ENCODE peak calls at places on chromosomes 6 and 20, in four cellular contexts. S is hypothalamus; T is SK-N-DZ; U is activated CD4-positive, alpha-beta T cell treated with anti-CD3 and anti-CD28 coated beads, Interleukin-2, amount 10 ng/mL, durations not matched to agents 7 days and 5 days. J is an unnamed sample.

GRCh38 chr6:15304337-15305078 is 58.6 kb downstream of the JARID2 start:
- DNase-seq in S (no peak), T (peak), U (no peak), J (no peak)

GRCh38 chr6:147381734-147382133 is 126.8 kb upstream of the SAMD5 start:
- DNase-seq in S (no peak), T (no peak), U (no peak), J (no peak)

GRCh38 chr6:141488466-141488865 is 644.3 kb upstream of the GJE1 start:
- DNase-seq in S (no peak), T (no peak), U (no peak), J (no peak)

GRCh38 chr6:43304882-43305281 is 3.7 kb downstream of the CRIP3 start:
- DNase-seq in S (no peak), T (no peak), U (no peak), J (no peak)

GRCh38 chr6:7249946-7250643 is 62.9 kb downstream of the SSR1 start:
- DNase-seq in S (no peak), T (no peak), U (no peak), J (no peak)

GRCh38 chr6:15491255-15491985 is 171.4 kb downstream of the DTNBP1 start:
- DNase-seq in S (peak), T (peak), U (peak), J (peak)

GRCh38 chr20:845226-845868 is 11.8 kb downstream of the FAM110A start:
- DNase-seq in S (no peak), T (no peak), U (no peak), J (peak)

GRCh38 chr6:116405147-116405546 is 34.4 kb downstream of the DSE start:
- DNase-seq in S (peak), T (peak), U (no peak), J (no peak)

GRCh38 chr6:74289881-74290280 is 593.9 kb downstream of the CD109 start:
- DNase-seq in S (no peak), T (no peak), U (no peak), J (no peak)

GRCh38 chr6:44712353-44713147 is 325.0 kb downstream of the CDC5L start:
- DNase-seq in S (no peak), T (peak), U (no peak), J (no peak)

GRCh38 chr20:54144847-54145246 is 28.9 kb downstream of the CYP24A1 start:
- DNase-seq in S (no peak), T (no peak), U (no peak), J (no peak)

GRCh38 chr6:15395087-15395486 is 149.2 kb downstream of the JARID2 start:
- DNase-seq in S (no peak), T (no peak), U (no peak), J (no peak)

GRCh38 chr6:25006565-25007001 is 70.8 kb upstream of the RIPOR2 start:
- DNase-seq in S (peak), T (no peak), U (peak), J (peak)

GRCh38 chr20:48770700-48771099 is 57.1 kb downstream of the PREX1 start:
- DNase-seq in S (no peak), T (no peak), U (no peak), J (no peak)

GRCh38 chr6:150773969-150774368 is 91.5 kb upstream of the MTHFD1L start:
- DNase-seq in S (no peak), T (no peak), U (no peak), J (no peak)

GRCh38 chr20:31713312-31714049 is 9.2 kb downstream of the BCL2L1 start:
- DNase-seq in S (peak), T (no peak), U (no peak), J (no peak)

GRCh38 chr6:135901776-135902524 is 50.4 kb downstream of the PDE7B start:
- DNase-seq in S (peak), T (no peak), U (no peak), J (peak)

GRCh38 chr6:11621119-11621518 is 83.6 kb downstream of the TMEM170B start:
- DNase-seq in S (no peak), T (no peak), U (no peak), J (no peak)

GRCh38 chr6:26258199-26258977 is 106.6 kb upstream of the BTN3A2 start:
- DNase-seq in S (no peak), T (no peak), U (no peak), J (no peak)

GRCh38 chr6:33824461-33825154 is 20.8 kb upstream of the MLN start:
- DNase-seq in S (no peak), T (no peak), U (no peak), J (no peak)

GRCh38 chr20:49398401-49399144 is 83.9 kb downstream of the KCNB1 start:
- DNase-seq in S (no peak), T (no peak), U (no peak), J (no peak)

GRCh38 chr6:21906826-21907225 is 313.3 kb downstream of the SOX4 start:
- DNase-seq in S (no peak), T (no peak), U (no peak), J (no peak)

GRCh38 chr20:22575087-22575721 is 9.2 kb downstream of the FOXA2 start:
- DNase-seq in S (no peak), T (no peak), U (no peak), J (no peak)

GRCh38 chr6:106739387-106739786 is 110.0 kb downstream of the QRSL1 start:
- DNase-seq in S (no peak), T (no peak), U (no peak), J (no peak)

GRCh38 chr6:14224359-14225103 is 107.0 kb downstream of the CD83 start:
- DNase-seq in S (no peak), T (no peak), U (no peak), J (no peak)

GRCh38 chr6:156780117-156780641 is 3.0 kb downstream of the ARID1B start:
- DNase-seq in S (peak), T (peak), U (peak), J (peak)

GRCh38 chr6:82750570-82750969 is 315.1 kb downstream of the UBE3D start:
- DNase-seq in S (no peak), T (no peak), U (no peak), J (no peak)

GRCh38 chr6:109050012-109050411 is 44.6 kb downstream of the SESN1 start:
- DNase-seq in S (peak), T (no peak), U (no peak), J (no peak)

GRCh38 chr20:58716476-58717277 is 24.1 kb downstream of the NPEPL1 start:
- DNase-seq in S (no peak), T (peak), U (peak), J (no peak)